ENCODE peak calls at places on chromosomes 11 and 22, in four cellular contexts. O, R, N and J are unnamed samples.

GRCh38 chr11:102387056-102387781 is 40.2 kb downstream of the BIRC2 start:
- DNase-seq in O (peak), R (no peak), N (no peak), J (no peak)

GRCh38 chr11:18171377-18172000 is 1.1 kb upstream of the MRGPRX4 start:
- DNase-seq in O (peak), R (no peak), N (peak), J (peak)

GRCh38 chr22:44918166-44918924 is 91.5 kb downstream of the PHF21B start:
- DNase-seq in O (no peak), R (no peak), N (no peak), J (no peak)

GRCh38 chr11:14360976-14361375 is 2.0 kb upstream of the RRAS2 start:
- DNase-seq in O (no peak), R (no peak), N (no peak), J (no peak)

GRCh38 chr11:120966840-120967239 is 57.1 kb upstream of the TBCEL start:
- DNase-seq in O (no peak), R (no peak), N (no peak), J (no peak)

GRCh38 chr11:108985611-108986279 is 320.9 kb downstream of the DDX10 start:
- DNase-seq in O (peak), R (no peak), N (peak), J (peak)

GRCh38 chr11:104033134-104033533 is 3.3 kb upstream of the DDI1 start:
- DNase-seq in O (peak), R (no peak), N (peak), J (peak)

GRCh38 chr22:40908895-40909294 is 42.3 kb upstream of the RBX1 start:
- DNase-seq in O (no peak), R (no peak), N (no peak), J (no peak)

GRCh38 chr22:26551568-26551967 is 38.4 kb downstream of the TPST2 start:
- DNase-seq in O (no peak), R (no peak), N (no peak), J (no peak)

GRCh38 chr11:94325681-94326080 is 21.3 kb downstream of the IZUMO1R start:
- DNase-seq in O (no peak), R (no peak), N (peak), J (peak)

GRCh38 chr11:115872418-115872817 is 368.2 kb upstream of the CADM1 start:
- DNase-seq in O (no peak), R (no peak), N (no peak), J (no peak)

GRCh38 chr11:10325398-10326079 is 20.7 kb downstream of the ADM start:
- DNase-seq in O (peak), R (no peak), N (peak), J (peak)

GRCh38 chr22:31969789-31970489 is 25.6 kb downstream of the YWHAH start:
- DNase-seq in O (peak), R (no peak), N (peak), J (peak)

GRCh38 chr22:49934144-49934890 is 15.9 kb downstream of the CRELD2 start:
- DNase-seq in O (peak), R (peak), N (peak), J (peak)

GRCh38 chr11:77710358-77710757 is 72.8 kb upstream of the CLNS1A start:
- DNase-seq in O (peak), R (no peak), N (peak), J (peak)

GRCh38 chr11:44893250-44894216 is 57.1 kb downstream of the TP53I11 start:
- DNase-seq in O (no peak), R (no peak), N (peak), J (no peak)

GRCh38 chr11:46112961-46113617 is 8.2 kb downstream of the PHF21A start:
- DNase-seq in O (peak), R (no peak), N (peak), J (peak)

GRCh38 chr22:38762607-38763006 is 6.8 kb upstream of the SUN2 start:
- DNase-seq in O (no peak), R (no peak), N (no peak), J (no peak)

GRCh38 chr22:27456696-27457503 is 344.7 kb downstream of the MN1 start:
- DNase-seq in O (peak), R (no peak), N (peak), J (peak)

GRCh38 chr11:109425554-109425953 is 3.6 kb downstream of the C11orf87 start:
- DNase-seq in O (no peak), R (no peak), N (peak), J (no peak)

GRCh38 chr11:37182036-37182435 is 584.0 kb upstream of the RAG2 start:
- DNase-seq in O (no peak), R (no peak), N (no peak), J (no peak)

GRCh38 chr22:38406617-38407016 is 48.4 kb downstream of the KCNJ4 start:
- DNase-seq in O (no peak), R (no peak), N (peak), J (peak)

GRCh38 chr11:108117746-108118371 is 3.5 kb upstream of the ACAT1 start:
- DNase-seq in O (peak), R (no peak), N (peak), J (peak)

GRCh38 chr11:116725434-116726221 is 47.2 kb downstream of the BUD13 start:
- DNase-seq in O (peak), R (no peak), N (peak), J (peak)

GRCh38 chr11:36441610-36442208 is 68.4 kb downstream of the TRAF6 start:
- DNase-seq in O (no peak), R (no peak), N (no peak), J (no peak)

GRCh38 chr11:44112083-44112865 is 16.8 kb downstream of the EXT2 start:
- DNase-seq in O (peak), R (no peak), N (peak), J (peak)

GRCh38 chr11:68032997-68033707 is 2.7 kb downstream of the NDUFS8 start:
- DNase-seq in O (no peak), R (no peak), N (no peak), J (no peak)

GRCh38 chr22:24367841-24368240 is 59.6 kb upstream of the ADORA2A start:
- DNase-seq in O (peak), R (no peak), N (peak), J (peak)

GRCh38 chr11:125263268-125263790 is 98.8 kb downstream of the PKNOX2 start:
- DNase-seq in O (peak), R (peak), N (peak), J (peak)

GRCh38 chr11:68763181-68763721 is 11.9 kb upstream of the TESMIN start:
- DNase-seq in O (no peak), R (no peak), N (no peak), J (no peak)

GRCh38 chr11:10444725-10445286 is 10.3 kb upstream of the AMPD3 start:
- DNase-seq in O (no peak), R (peak), N (no peak), J (no peak)

GRCh38 chr11:44611687-44612437 is 46.4 kb downstream of the CD82 start:
- DNase-seq in O (no peak), R (no peak), N (no peak), J (no peak)

DNA sequence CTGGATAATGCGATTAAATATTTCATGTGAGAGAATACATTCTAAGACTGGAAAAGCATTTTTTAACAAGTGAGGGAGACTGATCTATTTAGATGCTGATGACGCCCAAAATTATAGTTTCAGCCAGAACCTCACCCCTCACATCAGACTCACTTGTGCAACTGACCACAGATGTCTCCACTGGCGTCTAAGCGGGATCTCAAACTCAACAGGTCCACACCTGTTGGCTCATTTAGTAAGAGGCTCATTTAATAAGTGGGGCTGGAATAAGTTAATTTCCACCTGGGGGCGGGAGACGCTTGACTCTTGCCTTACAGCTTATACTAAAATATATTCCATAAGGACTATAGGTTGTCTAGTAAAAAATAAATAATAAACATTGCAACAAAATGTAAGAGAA is 47.5 kb downstream of the MORC2 start:
- DNase-seq in O (peak), R (no peak), N (peak), J (peak)
- H3K4me3 ChIP-seq in O (peak), R (no peak), N (no peak), J (no peak)

DNA sequence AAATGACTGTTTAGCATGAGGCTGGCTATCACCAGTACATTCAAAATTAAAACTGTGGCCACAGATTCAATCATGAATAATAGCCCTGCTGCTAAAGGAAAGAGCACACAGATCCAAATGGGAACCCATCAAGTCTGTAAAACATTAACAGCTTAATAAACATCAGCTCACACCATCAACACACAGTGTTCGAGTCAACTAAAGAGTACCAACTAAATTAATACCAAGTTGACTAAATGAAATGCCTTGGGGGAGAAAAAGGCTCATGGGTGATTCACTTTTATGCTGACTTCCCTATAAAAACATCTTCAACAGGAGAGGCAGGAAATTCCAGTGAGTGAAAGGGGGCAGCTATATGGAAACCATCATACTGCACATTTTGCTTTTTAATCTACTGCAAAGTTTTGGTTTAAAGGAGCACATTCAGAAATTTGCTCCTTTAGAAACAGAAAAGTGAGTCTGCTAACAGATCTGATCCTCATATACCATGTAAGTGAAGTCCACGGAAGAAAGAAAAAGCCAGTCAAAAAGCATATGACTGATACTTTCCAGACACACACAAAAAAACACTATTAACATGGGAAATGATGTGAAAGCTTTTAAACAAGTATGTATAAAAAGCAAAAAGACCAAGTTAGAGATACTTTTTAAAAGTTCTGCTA is 16.3 kb downstream of the LGR4 start:
- DNase-seq in O (peak), R (no peak), N (peak), J (no peak)
- H3K4me3 ChIP-seq in O (no peak), R (no peak), N (no peak), J (no peak)

DNA sequence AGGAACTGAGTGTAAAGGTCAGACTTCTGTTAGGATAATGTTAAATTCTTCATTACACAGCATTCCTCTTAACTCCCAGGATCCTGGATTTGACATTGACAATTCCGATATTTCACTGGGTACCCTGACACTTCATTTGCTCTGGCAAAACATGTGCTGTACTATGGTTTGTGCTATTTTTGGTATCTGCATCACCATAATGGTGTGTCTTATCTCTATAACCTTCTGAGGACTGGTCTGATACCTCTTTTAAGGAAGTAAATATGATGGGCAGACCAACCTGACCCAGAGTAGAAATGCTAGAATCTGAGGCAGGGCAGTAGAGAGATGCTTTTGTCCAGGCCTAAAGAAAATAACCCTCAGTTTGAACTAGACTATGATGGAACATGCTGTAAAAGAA is 966.9 kb downstream of the DLG2 start:
- DNase-seq in O (no peak), R (no peak), N (no peak), J (no peak)
- H3K4me3 ChIP-seq in O (no peak), R (no peak), N (no peak), J (no peak)

GRCh38 chr11:63686912-63687311 is 5.6 kb downstream of the RTN3 start:
- DNase-seq in O (peak), R (no peak), N (no peak), J (no peak)

GRCh38 chr11:63682045-63682915 is 980 bp downstream of the RTN3 start:
- DNase-seq in O (peak), R (no peak), N (no peak), J (peak)

GRCh38 chr11:63681208-63682044 is at the start of gene RTN3:
- DNase-seq in O (peak), R (peak), N (peak), J (peak)

GRCh38 chr11:63680842-63681207 is 475 bp upstream of the RTN3 start:
- DNase-seq in O (no peak), R (no peak), N (no peak), J (peak)

GRCh38 chr11:63683133-63683991 is 2.1 kb downstream of the RTN3 start:
- DNase-seq in O (peak), R (no peak), N (no peak), J (peak)
- H3K4me3 ChIP-seq in O (peak), R (peak), N (peak), J (peak)

GRCh38 chr11:133953571-133953970 is 3.2 kb downstream of the IGSF9B start:
- DNase-seq in O (no peak), R (no peak), N (no peak), J (no peak)

GRCh38 chr11:133952199-133953190 is 4.3 kb downstream of the IGSF9B start:
- DNase-seq in O (no peak), R (no peak), N (no peak), J (no peak)

GRCh38 chr11:133948711-133949110 is 8.1 kb downstream of the IGSF9B start:
- DNase-seq in O (no peak), R (no peak), N (no peak), J (no peak)

GRCh38 chr11:133951484-133952198 is 5.1 kb downstream of the IGSF9B start:
- DNase-seq in O (peak), R (no peak), N (peak), J (no peak)

GRCh38 chr11:133950874-133951483 is 5.8 kb downstream of the IGSF9B start:
- DNase-seq in O (peak), R (no peak), N (no peak), J (no peak)
- H3K4me3 ChIP-seq in O (peak), R (peak), N (no peak), J (no peak)

GRCh38 chr11:82734120-82734479 is 436 bp upstream of the FAM181B start:
- DNase-seq in O (no peak), R (no peak), N (no peak), J (no peak)

GRCh38 chr11:82732348-82732733 is 1.3 kb downstream of the FAM181B start:
- DNase-seq in O (no peak), R (no peak), N (no peak), J (no peak)

GRCh38 chr11:82731691-82732277 is 1.9 kb downstream of the FAM181B start:
- DNase-seq in O (no peak), R (no peak), N (no peak), J (no peak)

GRCh38 chr11:82733444-82734119 is at the start of gene FAM181B:
- DNase-seq in O (peak), R (no peak), N (peak), J (peak)

GRCh38 chr11:82732734-82733443 is 775 bp downstream of the FAM181B start:
- DNase-seq in O (peak), R (no peak), N (no peak), J (no peak)
- H3K4me3 ChIP-seq in O (peak), R (peak), N (peak), J (peak)

GRCh38 chr11:31809857-31810778 is 1.0 kb downstream of the PAX6 start:
- DNase-seq in O (peak), R (no peak), N (peak), J (peak)
- H3K4me3 ChIP-seq in O (peak), R (peak), N (peak), J (no peak)

DNA sequence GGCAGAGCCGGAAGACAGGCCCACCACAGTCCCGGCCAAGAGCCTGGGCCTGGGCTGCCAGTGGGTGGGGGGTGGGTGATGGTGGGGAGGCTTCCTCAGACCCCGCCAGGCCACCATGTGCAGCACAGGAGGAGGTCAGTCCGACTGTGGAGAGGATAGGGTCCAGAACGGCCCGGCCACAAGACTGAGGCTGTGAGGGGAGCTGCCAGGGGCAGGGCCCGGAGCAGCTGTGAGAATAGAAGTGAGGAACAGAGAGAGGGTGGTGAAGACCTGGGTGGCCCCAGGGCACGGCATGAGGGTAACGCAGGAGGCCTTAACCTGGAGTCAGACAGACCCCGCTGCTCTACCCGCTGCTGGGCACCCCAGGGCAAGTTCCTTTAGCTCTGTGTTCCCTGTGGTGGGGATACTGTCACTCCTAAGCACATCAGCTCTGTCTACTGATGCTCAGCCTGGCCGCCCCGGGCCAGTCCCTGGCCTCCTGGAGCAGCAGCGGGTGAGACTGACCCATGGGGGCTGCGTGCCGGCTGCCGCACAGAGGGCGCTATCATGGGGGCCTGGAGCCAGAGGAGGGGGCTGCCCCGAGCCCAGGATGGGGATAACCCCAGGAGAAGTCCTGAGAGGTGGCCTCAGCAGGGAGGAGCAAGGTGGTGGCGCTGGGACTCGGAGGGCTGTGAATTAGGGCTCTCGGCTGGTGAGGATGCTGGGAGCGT is 1.7 kb downstream of the FERMT3 start:
- DNase-seq in O (no peak), R (no peak), N (no peak), J (no peak)
- H3K4me3 ChIP-seq in O (peak), R (peak), N (peak), J (no peak)

GRCh38 chr11:34600339-34601084 is 20.4 kb upstream of the EHF start:
- DNase-seq in O (no peak), R (no peak), N (no peak), J (no peak)

GRCh38 chr11:34603129-34604001 is 17.5 kb upstream of the EHF start:
- DNase-seq in O (no peak), R (no peak), N (no peak), J (no peak)

GRCh38 chr11:34601085-34601444 is 19.8 kb upstream of the EHF start:
- DNase-seq in O (peak), R (no peak), N (no peak), J (no peak)

GRCh38 chr11:34602245-34602644 is 18.6 kb upstream of the EHF start:
- DNase-seq in O (no peak), R (no peak), N (no peak), J (no peak)

GRCh38 chr11:34601609-34602008 is 19.3 kb upstream of the EHF start:
- DNase-seq in O (no peak), R (no peak), N (no peak), J (no peak)
- H3K4me3 ChIP-seq in O (no peak), R (no peak), N (no peak), J (no peak)

DNA sequence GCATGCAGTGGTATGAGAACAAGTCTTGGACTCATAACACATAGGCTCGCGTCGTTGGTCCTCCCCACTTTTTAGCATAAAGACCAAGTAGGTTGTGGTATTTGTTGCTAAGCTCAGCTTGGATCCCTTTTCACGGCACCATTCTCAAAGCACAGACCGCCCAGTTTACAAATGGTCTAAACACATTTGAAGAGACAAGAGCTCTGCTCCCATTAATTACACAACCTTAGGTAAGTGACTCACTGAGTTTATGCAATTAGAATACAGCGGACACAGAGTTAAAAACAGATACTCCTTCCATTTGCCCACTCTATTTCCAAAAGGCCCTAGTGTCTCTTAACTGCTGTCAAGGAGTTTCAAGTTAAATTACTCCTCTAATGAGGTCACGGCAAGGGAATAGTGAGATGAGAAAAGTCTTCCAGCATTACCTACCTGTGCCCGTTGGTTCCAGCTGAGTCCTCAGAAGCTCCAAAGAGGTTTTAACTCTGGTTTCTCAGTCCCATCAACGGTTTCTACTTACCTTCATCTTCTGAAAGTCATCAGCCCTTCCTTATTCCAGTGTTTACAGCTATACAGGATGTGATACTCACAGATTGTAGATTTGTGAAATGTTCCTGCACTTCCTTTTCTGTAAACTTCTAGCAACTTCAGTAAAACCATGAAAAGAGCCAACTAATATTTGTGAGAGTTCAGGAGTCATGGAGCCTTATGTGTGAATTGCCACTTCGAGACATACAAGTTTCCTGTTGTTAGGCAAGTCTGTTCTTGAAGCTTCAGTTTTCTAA is at the start of gene MS4A6A:
- DNase-seq in O (no peak), R (no peak), N (no peak), J (no peak)
- H3K4me3 ChIP-seq in O (no peak), R (peak), N (no peak), J (no peak)